ENCODE peak calls at places on chromosomes 12 and 14, in ten cellular contexts. P is NCI-H1436; M is WTC11; Y is fibroblast of mammary gland; H is fibroblast of the conjunctiva; J is right lobe of liver; F is stimulated activated CD4-positive, alpha-beta T cell treated with anti-CD3 and anti-CD28 coated beads, Interleukin-12 subunit alpha, Interleukin-12 subunit beta, amount 100 ng/mL, for 4 hours; N is mesothelial cell of epicardium; B is NCI-H524; A is endothelial cell. V is an unnamed sample.
A peak's percentile ranks its signal among the peaks of the same experiment; 100 is the strongest.

GRCh38 chr12:96398422-96399080 is 1.7 kb downstream of the CDK17 start:
- DNase-seq in P (no peak), M (no peak), Y (peak; percentile 49), H (no peak), J (no peak), F (no peak), N (no peak), B (no peak), A (no peak), V (no peak)

GRCh38 chr12:50615534-50616296 is 110.9 kb downstream of the DIP2B start:
- DNase-seq in P (no peak), M (no peak), Y (no peak), H (no peak), J (no peak), F (no peak), N (no peak), B (no peak), A (no peak), V (no peak)

GRCh38 chr14:58428011-58428807 is 690 bp downstream of the KIAA0586 start:
- DNase-seq in P (peak; percentile 1), M (no peak), Y (peak; percentile 73), H (peak; percentile 41), J (no peak), F (no peak), N (no peak), B (peak; percentile 21), A (peak; percentile 10), V (no peak)

GRCh38 chr14:57939084-57939483 is 73.2 kb upstream of the SLC35F4 start:
- DNase-seq in P (no peak), M (no peak), Y (no peak), H (no peak), J (no peak), F (no peak), N (no peak), B (no peak), A (no peak), V (no peak)

GRCh38 chr14:71416392-71416791 is 509.1 kb downstream of the PCNX1 start:
- DNase-seq in P (no peak), M (no peak), Y (peak; percentile 27), H (no peak), J (no peak), F (no peak), N (no peak), B (no peak), A (no peak), V (no peak)

GRCh38 chr12:47886471-47887240 is 18.1 kb downstream of the VDR start:
- DNase-seq in P (no peak), M (no peak), Y (no peak), H (no peak), J (no peak), F (no peak), N (no peak), B (peak; percentile 21), A (no peak), V (no peak)

GRCh38 chr14:92978229-92979021 is 55.5 kb downstream of the CHGA start:
- DNase-seq in P (no peak), M (no peak), Y (no peak), H (no peak), J (no peak), F (no peak), N (no peak), B (no peak), A (no peak), V (no peak)

GRCh38 chr14:69763761-69764510 is 3.0 kb upstream of the SRSF5 start:
- DNase-seq in P (no peak), M (no peak), Y (peak; percentile 16), H (no peak), J (no peak), F (peak; percentile 17), N (no peak), B (no peak), A (no peak), V (no peak)

GRCh38 chr12:121139301-121139700 is 6.6 kb downstream of the P2RX7 start:
- DNase-seq in P (no peak), M (no peak), Y (no peak), H (no peak), J (no peak), F (no peak), N (no peak), B (no peak), A (no peak), V (no peak)

GRCh38 chr14:56808314-56809201 is 1.7 kb downstream of the OTX2 start:
- DNase-seq in P (no peak), M (peak; percentile 61), Y (no peak), H (no peak), J (no peak), F (no peak), N (peak; percentile 42), B (peak; percentile 75), A (peak; percentile 36), V (no peak)

GRCh38 chr14:91299483-91300115 is 55.1 kb upstream of the GPR68 start:
- DNase-seq in P (no peak), M (no peak), Y (no peak), H (no peak), J (no peak), F (no peak), N (no peak), B (no peak), A (no peak), V (no peak)

GRCh38 chr12:112961074-112961473 is 17.2 kb upstream of the OAS2 start:
- DNase-seq in P (no peak), M (no peak), Y (no peak), H (no peak), J (no peak), F (no peak), N (no peak), B (no peak), A (no peak), V (no peak)

GRCh38 chr12:6790496-6791150 is 1.3 kb downstream of the CD4 start:
- DNase-seq in P (no peak), M (no peak), Y (no peak), H (no peak), J (no peak), F (no peak), N (no peak), B (no peak), A (no peak), V (no peak)

GRCh38 chr12:121581681-121582439 is 1.0 kb upstream of the KDM2B start:
- DNase-seq in P (no peak), M (no peak), Y (peak; percentile 71), H (peak; percentile 46), J (no peak), F (no peak), N (no peak), B (no peak), A (no peak), V (no peak)

GRCh38 chr14:45284802-45285201 is 31.8 kb upstream of the MIS18BP1 start:
- DNase-seq in P (no peak), M (no peak), Y (peak; percentile 2), H (no peak), J (no peak), F (no peak), N (no peak), B (no peak), A (no peak), V (no peak)

GRCh38 chr12:82144505-82144904 is 213.7 kb downstream of the CCDC59 start:
- DNase-seq in P (no peak), M (no peak), Y (peak; percentile 14), H (no peak), J (no peak), F (no peak), N (no peak), B (no peak), A (no peak), V (no peak)

GRCh38 chr12:106343213-106343509 is 14.4 kb upstream of the POLR3B start:
- DNase-seq in P (no peak), M (no peak), Y (no peak), H (no peak), J (no peak), F (no peak), N (no peak), B (no peak), A (no peak), V (no peak)

GRCh38 chr12:106369624-106370346 is 12.2 kb downstream of the POLR3B start:
- DNase-seq in P (no peak), M (no peak), Y (peak; percentile 78), H (peak; percentile 4), J (no peak), F (no peak), N (no peak), B (no peak), A (no peak), V (no peak)

GRCh38 chr12:47744005-47744651 is 14.6 kb downstream of the RAPGEF3 start:
- DNase-seq in P (peak; percentile 38), M (peak; percentile 84), Y (no peak), H (no peak), J (peak; percentile 56), F (peak; percentile 58), N (no peak), B (no peak), A (no peak), V (peak; percentile 64)

GRCh38 chr14:38578278-38578681 is 322.4 kb upstream of the CLEC14A start:
- DNase-seq in P (peak; percentile 3), M (peak; percentile 10), Y (peak; percentile 42), H (no peak), J (no peak), F (no peak), N (no peak), B (no peak), A (no peak), V (no peak)

GRCh38 chr12:14935031-14935430 is 3.3 kb downstream of the ERP27 start:
- DNase-seq in P (no peak), M (no peak), Y (no peak), H (no peak), J (no peak), F (no peak), N (no peak), B (no peak), A (no peak), V (no peak)

GRCh38 chr12:63294327-63294632 is 143.3 kb upstream of the AVPR1A start:
- DNase-seq in P (no peak), M (no peak), Y (peak; percentile 67), H (peak; percentile 80), J (peak; percentile 21), F (no peak), N (no peak), B (no peak), A (no peak), V (no peak)

GRCh38 chr14:22598896-22599244 is 770 bp downstream of the ABHD4 start:
- DNase-seq in P (no peak), M (no peak), Y (peak; percentile 65), H (peak; percentile 37), J (peak; percentile 51), F (no peak), N (no peak), B (no peak), A (no peak), V (no peak)

GRCh38 chr12:68428724-68429580 is 96.8 kb upstream of the MDM1 start:
- DNase-seq in P (no peak), M (no peak), Y (no peak), H (no peak), J (no peak), F (no peak), N (no peak), B (no peak), A (no peak), V (no peak)

GRCh38 chr12:127401005-127401404 is 866.0 kb upstream of the TMEM132C start:
- DNase-seq in P (no peak), M (no peak), Y (peak; percentile 35), H (no peak), J (no peak), F (no peak), N (no peak), B (no peak), A (no peak), V (no peak)

GRCh38 chr14:103679351-103679750 is 35.9 kb downstream of the XRCC3 start:
- DNase-seq in P (no peak), M (peak; percentile 61), Y (peak; percentile 35), H (no peak), J (peak; percentile 56), F (peak; percentile 42), N (no peak), B (peak; percentile 34), A (peak; percentile 37), V (no peak)

GRCh38 chr12:27277846-27278260 is 33.8 kb downstream of the STK38L start:
- DNase-seq in P (no peak), M (no peak), Y (peak; percentile 93), H (peak; percentile 59), J (no peak), F (no peak), N (no peak), B (no peak), A (no peak), V (no peak)

GRCh38 chr14:31270196-31270772 is 62.7 kb upstream of the HECTD1 start:
- DNase-seq in P (no peak), M (peak; percentile 52), Y (peak; percentile 25), H (no peak), J (no peak), F (no peak), N (no peak), B (no peak), A (no peak), V (no peak)

V was measured in left lobe of liver.